ENCODE peak calls at places on chromosomes 5 and 9, in eight cellular contexts. One of them, this sample, is unnamed.

GRCh38 chr5:134088291-134088690 is 26.2 kb upstream of the TCF7 start:
- DNase-seq in fibroblast of lung: peak; percentile 79
- DNase-seq in NCI-H226: peak; percentile 47
- DNase-seq in GM10248: no peak
- DNase-seq in astrocyte: peak; percentile 70
- DNase-seq in fibroblast of pulmonary artery: no peak
- DNase-seq in NCI-H510A treated with DMSO at 0.1 percent for 48 hours: no peak
- DNase-seq in activated T-helper 1 cell treated with anti-CD3 and anti-CD28 coated beads, Interleukin-2, amount 50 U/mL, for 16 hours: no peak
- DNase-seq in this sample: no peak

GRCh38 chr9:121807918-121808278 is 156.5 kb downstream of the DAB2IP start:
- DNase-seq in fibroblast of pulmonary artery: peak; percentile 9
- DNase-seq in astrocyte: no peak
- DNase-seq in NCI-H226: no peak
- DNase-seq in GM10248: no peak
- DNase-seq in fibroblast of lung: no peak
- DNase-seq in NCI-H510A treated with DMSO at 0.1 percent for 48 hours: no peak
- DNase-seq in activated T-helper 1 cell treated with anti-CD3 and anti-CD28 coated beads, Interleukin-2, amount 50 U/mL, for 16 hours: no peak
- DNase-seq in this sample: no peak

GRCh38 chr5:40381676-40382363 is 297.9 kb upstream of the PTGER4 start:
- DNase-seq in fibroblast of lung: peak; percentile 45
- DNase-seq in fibroblast of pulmonary artery: no peak
- DNase-seq in NCI-H226: peak; percentile 47
- DNase-seq in activated T-helper 1 cell treated with anti-CD3 and anti-CD28 coated beads, Interleukin-2, amount 50 U/mL, for 16 hours: no peak
- DNase-seq in NCI-H510A treated with DMSO at 0.1 percent for 48 hours: no peak
- DNase-seq in GM10248: no peak
- DNase-seq in astrocyte: peak; percentile 19
- DNase-seq in this sample: no peak

GRCh38 chr9:108549184-108549583 is 306.6 kb downstream of the ACTL7B start:
- DNase-seq in NCI-H226: peak; percentile 63
- DNase-seq in activated T-helper 1 cell treated with anti-CD3 and anti-CD28 coated beads, Interleukin-2, amount 50 U/mL, for 16 hours: no peak
- DNase-seq in astrocyte: no peak
- DNase-seq in NCI-H510A treated with DMSO at 0.1 percent for 48 hours: no peak
- DNase-seq in fibroblast of lung: no peak
- DNase-seq in GM10248: no peak
- DNase-seq in fibroblast of pulmonary artery: no peak
- DNase-seq in this sample: no peak

GRCh38 chr9:92715488-92716231 is 45.7 kb upstream of the IPPK start:
- DNase-seq in NCI-H226: no peak
- DNase-seq in fibroblast of pulmonary artery: no peak
- DNase-seq in astrocyte: peak; percentile 19
- DNase-seq in fibroblast of lung: peak; percentile 32
- DNase-seq in GM10248: no peak
- DNase-seq in activated T-helper 1 cell treated with anti-CD3 and anti-CD28 coated beads, Interleukin-2, amount 50 U/mL, for 16 hours: no peak
- DNase-seq in NCI-H510A treated with DMSO at 0.1 percent for 48 hours: no peak
- DNase-seq in this sample: no peak

GRCh38 chr9:110033869-110034268 is 174.1 kb downstream of the C9orf152 start:
- DNase-seq in NCI-H226: no peak
- DNase-seq in fibroblast of pulmonary artery: peak; percentile 42
- DNase-seq in astrocyte: no peak
- DNase-seq in fibroblast of lung: peak; percentile 67
- DNase-seq in activated T-helper 1 cell treated with anti-CD3 and anti-CD28 coated beads, Interleukin-2, amount 50 U/mL, for 16 hours: no peak
- DNase-seq in NCI-H510A treated with DMSO at 0.1 percent for 48 hours: no peak
- DNase-seq in GM10248: no peak
- DNase-seq in this sample: no peak

GRCh38 chr9:89795555-89796195 is 190.9 kb downstream of the GADD45G start:
- DNase-seq in astrocyte: no peak
- DNase-seq in activated T-helper 1 cell treated with anti-CD3 and anti-CD28 coated beads, Interleukin-2, amount 50 U/mL, for 16 hours: no peak
- DNase-seq in fibroblast of lung: no peak
- DNase-seq in fibroblast of pulmonary artery: no peak
- DNase-seq in NCI-H226: no peak
- DNase-seq in GM10248: no peak
- DNase-seq in NCI-H510A treated with DMSO at 0.1 percent for 48 hours: no peak
- DNase-seq in this sample: no peak

GRCh38 chr5:110258460-110258859 is 468.0 kb downstream of the TMEM232 start:
- DNase-seq in NCI-H226: peak; percentile 62
- DNase-seq in fibroblast of pulmonary artery: no peak
- DNase-seq in astrocyte: peak; percentile 81
- DNase-seq in activated T-helper 1 cell treated with anti-CD3 and anti-CD28 coated beads, Interleukin-2, amount 50 U/mL, for 16 hours: no peak
- DNase-seq in fibroblast of lung: peak; percentile 84
- DNase-seq in GM10248: no peak
- DNase-seq in NCI-H510A treated with DMSO at 0.1 percent for 48 hours: no peak
- DNase-seq in this sample: peak; percentile 62

GRCh38 chr9:134943411-134943810 is 25.7 kb upstream of the FCN1 start:
- DNase-seq in activated T-helper 1 cell treated with anti-CD3 and anti-CD28 coated beads, Interleukin-2, amount 50 U/mL, for 16 hours: no peak
- DNase-seq in NCI-H226: no peak
- DNase-seq in fibroblast of pulmonary artery: no peak
- DNase-seq in GM10248: no peak
- DNase-seq in fibroblast of lung: no peak
- DNase-seq in astrocyte: no peak
- DNase-seq in NCI-H510A treated with DMSO at 0.1 percent for 48 hours: no peak
- DNase-seq in this sample: no peak

GRCh38 chr9:7784472-7784871 is 15.1 kb downstream of the DMAC1 start:
- DNase-seq in NCI-H510A treated with DMSO at 0.1 percent for 48 hours: no peak
- DNase-seq in fibroblast of lung: no peak
- DNase-seq in fibroblast of pulmonary artery: no peak
- DNase-seq in astrocyte: no peak
- DNase-seq in GM10248: no peak
- DNase-seq in activated T-helper 1 cell treated with anti-CD3 and anti-CD28 coated beads, Interleukin-2, amount 50 U/mL, for 16 hours: no peak
- DNase-seq in NCI-H226: no peak
- DNase-seq in this sample: no peak

GRCh38 chr9:135173066-135173465 is 85.6 kb downstream of the OLFM1 start:
- DNase-seq in activated T-helper 1 cell treated with anti-CD3 and anti-CD28 coated beads, Interleukin-2, amount 50 U/mL, for 16 hours: no peak
- DNase-seq in fibroblast of pulmonary artery: no peak
- DNase-seq in NCI-H510A treated with DMSO at 0.1 percent for 48 hours: no peak
- DNase-seq in fibroblast of lung: no peak
- DNase-seq in astrocyte: no peak
- DNase-seq in NCI-H226: no peak
- DNase-seq in GM10248: no peak
- DNase-seq in this sample: no peak

GRCh38 chr9:36316049-36316448 is 57.8 kb upstream of the GNE start:
- DNase-seq in NCI-H226: no peak
- DNase-seq in activated T-helper 1 cell treated with anti-CD3 and anti-CD28 coated beads, Interleukin-2, amount 50 U/mL, for 16 hours: no peak
- DNase-seq in fibroblast of lung: no peak
- DNase-seq in NCI-H510A treated with DMSO at 0.1 percent for 48 hours: no peak
- DNase-seq in astrocyte: no peak
- DNase-seq in GM10248: no peak
- DNase-seq in fibroblast of pulmonary artery: no peak
- DNase-seq in this sample: no peak

GRCh38 chr9:137547687-137548543 is 2.3 kb downstream of the PNPLA7 start:
- DNase-seq in NCI-H510A treated with DMSO at 0.1 percent for 48 hours: no peak
- DNase-seq in fibroblast of lung: no peak
- DNase-seq in fibroblast of pulmonary artery: no peak
- DNase-seq in NCI-H226: no peak
- DNase-seq in GM10248: no peak
- DNase-seq in activated T-helper 1 cell treated with anti-CD3 and anti-CD28 coated beads, Interleukin-2, amount 50 U/mL, for 16 hours: no peak
- DNase-seq in astrocyte: no peak
- DNase-seq in this sample: no peak

GRCh38 chr9:72052122-72052521 is 8.3 kb downstream of the C9orf57 start:
- DNase-seq in GM10248: no peak
- DNase-seq in fibroblast of lung: no peak
- DNase-seq in astrocyte: no peak
- DNase-seq in fibroblast of pulmonary artery: no peak
- DNase-seq in activated T-helper 1 cell treated with anti-CD3 and anti-CD28 coated beads, Interleukin-2, amount 50 U/mL, for 16 hours: no peak
- DNase-seq in NCI-H226: no peak
- DNase-seq in NCI-H510A treated with DMSO at 0.1 percent for 48 hours: no peak
- DNase-seq in this sample: no peak

GRCh38 chr9:113828211-113828610 is 47.9 kb upstream of the ZNF618 start:
- DNase-seq in GM10248: no peak
- DNase-seq in NCI-H510A treated with DMSO at 0.1 percent for 48 hours: no peak
- DNase-seq in fibroblast of lung: peak; percentile 5
- DNase-seq in astrocyte: no peak
- DNase-seq in NCI-H226: no peak
- DNase-seq in activated T-helper 1 cell treated with anti-CD3 and anti-CD28 coated beads, Interleukin-2, amount 50 U/mL, for 16 hours: no peak
- DNase-seq in fibroblast of pulmonary artery: no peak
- DNase-seq in this sample: no peak

GRCh38 chr5:91052977-91053732 is 330.0 kb downstream of the ARRDC3 start:
- DNase-seq in GM10248: no peak
- DNase-seq in NCI-H510A treated with DMSO at 0.1 percent for 48 hours: no peak
- DNase-seq in fibroblast of pulmonary artery: peak; percentile 52
- DNase-seq in fibroblast of lung: no peak
- DNase-seq in NCI-H226: no peak
- DNase-seq in activated T-helper 1 cell treated with anti-CD3 and anti-CD28 coated beads, Interleukin-2, amount 50 U/mL, for 16 hours: no peak
- DNase-seq in astrocyte: no peak
- DNase-seq in this sample: no peak

GRCh38 chr5:83553000-83553486 is 81.5 kb downstream of the VCAN start:
- DNase-seq in fibroblast of pulmonary artery: peak; percentile 86
- DNase-seq in astrocyte: no peak
- DNase-seq in activated T-helper 1 cell treated with anti-CD3 and anti-CD28 coated beads, Interleukin-2, amount 50 U/mL, for 16 hours: no peak
- DNase-seq in NCI-H226: no peak
- DNase-seq in NCI-H510A treated with DMSO at 0.1 percent for 48 hours: no peak
- DNase-seq in GM10248: no peak
- DNase-seq in fibroblast of lung: peak; percentile 31
- DNase-seq in this sample: no peak

GRCh38 chr5:96247097-96247675 is 185.9 kb downstream of the PCSK1 start:
- DNase-seq in GM10248: no peak
- DNase-seq in NCI-H510A treated with DMSO at 0.1 percent for 48 hours: peak; percentile 7
- DNase-seq in NCI-H226: no peak
- DNase-seq in fibroblast of pulmonary artery: peak; percentile 28
- DNase-seq in activated T-helper 1 cell treated with anti-CD3 and anti-CD28 coated beads, Interleukin-2, amount 50 U/mL, for 16 hours: no peak
- DNase-seq in fibroblast of lung: peak; percentile 78
- DNase-seq in astrocyte: peak; percentile 77
- DNase-seq in this sample: peak; percentile 17

This sample was measured in NCI-H345.